ENCODE peak calls at places on chromosomes 5 and 9, in four cellular contexts. A is HepG2, F is GM12878, T is K562. I is an unnamed sample.

GRCh38 chr9:129383005-129383414 is 204.9 kb upstream of the IER5L start:
- DNase-seq in A (no peak), F (no peak), T (no peak), I (no peak)

GRCh38 chr9:91197232-91198181 is 164.2 kb downstream of the AUH start:
- DNase-seq in T (peak; percentile 80), A (peak; percentile 99), F (no peak), I (peak; percentile 98)

GRCh38 chr5:127602896-127603470 is 45.9 kb upstream of the CTXN3 start:
- DNase-seq in T (no peak), A (no peak), F (no peak), I (no peak)

GRCh38 chr5:74394543-74394923 is 246.0 kb downstream of the ENC1 start:
- DNase-seq in A (peak; percentile 20), F (no peak), T (no peak), I (no peak)

GRCh38 chr5:73692166-73692640 is 66.2 kb downstream of the ARHGEF28 start:
- DNase-seq in F (no peak), T (no peak), A (no peak), I (peak; percentile 36)

GRCh38 chr5:151251001-151251551 is 1.9 kb upstream of the GM2A start:
- DNase-seq in T (peak; percentile 40), F (peak; percentile 49), A (peak; percentile 93), I (no peak)

GRCh38 chr9:91024841-91025240 is 223.2 kb downstream of the SYK start:
- DNase-seq in T (no peak), A (no peak), F (no peak), I (no peak)

GRCh38 chr5:72523960-72524582 is 16.9 kb upstream of the ZNF366 start:
- DNase-seq in F (peak; percentile 52), T (peak; percentile 75), A (peak; percentile 25), I (peak; percentile 83)

GRCh38 chr9:33464045-33464636 is 9.6 kb downstream of the NOL6 start:
- DNase-seq in A (no peak), F (no peak), T (no peak), I (no peak)

GRCh38 chr5:127824126-127824525 is 120.9 kb downstream of the CCDC192 start:
- DNase-seq in F (no peak), T (no peak), A (no peak), I (no peak)

GRCh38 chr9:127370651-127371648 is 26.0 kb upstream of the SLC2A8 start:
- DNase-seq in A (no peak), T (no peak), F (no peak), I (no peak)

GRCh38 chr5:14332038-14332631 is 189.0 kb downstream of the TRIO start:
- DNase-seq in T (no peak), F (no peak), A (no peak), I (no peak)

GRCh38 chr5:98936948-98937715 is 8.3 kb upstream of the CHD1 start:
- DNase-seq in F (no peak), A (no peak), T (no peak), I (no peak)

GRCh38 chr9:117187498-117187897 is 227.4 kb downstream of the ASTN2 start:
- DNase-seq in T (no peak), A (no peak), F (no peak), I (no peak)

GRCh38 chr9:35035851-35036701 is 36.3 kb downstream of the VCP start:
- DNase-seq in T (no peak), A (no peak), F (no peak), I (no peak)

GRCh38 chr9:4575997-4576396 is 85.7 kb downstream of the SLC1A1 start:
- DNase-seq in F (no peak), T (no peak), A (no peak), I (no peak)

GRCh38 chr5:179143446-179143845 is 83.3 kb downstream of the ZNF354C start:
- DNase-seq in F (no peak), A (peak; percentile 32), T (peak; percentile 34), I (no peak)

GRCh38 chr9:136018257-136019031 is 57.3 kb upstream of the UBAC1 start:
- DNase-seq in A (no peak), T (no peak), F (no peak), I (no peak)

GRCh38 chr5:161546463-161547301 is at the start of gene GABRB2:
- DNase-seq in T (peak; percentile 16), F (peak; percentile 24), A (peak; percentile 16), I (no peak)

GRCh38 chr9:135216236-135216635 is 128.8 kb downstream of the OLFM1 start:
- DNase-seq in T (no peak), F (no peak), A (no peak), I (no peak)

GRCh38 chr9:112061152-112061740 is 113.9 kb downstream of the SUSD1 start:
- DNase-seq in A (peak; percentile 56), F (peak; percentile 75), T (peak; percentile 82), I (peak; percentile 81)

GRCh38 chr5:172740483-172741205 is 30.4 kb downstream of the DUSP1 start:
- DNase-seq in F (no peak), T (no peak), A (no peak), I (peak; percentile 80)

GRCh38 chr9:136997830-136998234 is 1.5 kb upstream of the CLIC3 start:
- DNase-seq in T (no peak), A (no peak), F (no peak), I (no peak)

GRCh38 chr5:137778772-137779564 is 24.8 kb upstream of the HNRNPA0 start:
- DNase-seq in T (peak; percentile 65), F (no peak), A (peak; percentile 27), I (peak; percentile 64)

GRCh38 chr5:143259254-143259605 is 144.3 kb downstream of the NR3C1 start:
- DNase-seq in A (no peak), F (no peak), T (no peak), I (no peak)

GRCh38 chr5:61397238-61397637 is 65.2 kb downstream of the ZSWIM6 start:
- DNase-seq in A (no peak), F (no peak), T (no peak), I (no peak)

GRCh38 chr9:93930070-93930469 is 25.1 kb downstream of the BARX1 start:
- DNase-seq in A (no peak), T (no peak), F (no peak), I (no peak)

GRCh38 chr5:96324708-96325107 is 108.3 kb downstream of the PCSK1 start:
- DNase-seq in A (peak; percentile 22), F (no peak), T (no peak), I (peak; percentile 63)

GRCh38 chr5:108788142-108788541 is 40.4 kb downstream of the FER start:
- DNase-seq in A (no peak), T (no peak), F (no peak), I (no peak)

GRCh38 chr5:131545856-131546255 is 89.2 kb downstream of the RAPGEF6 start:
- DNase-seq in F (no peak), A (no peak), T (no peak), I (peak; percentile 7)

GRCh38 chr5:17118631-17119030 is 98.8 kb upstream of the BASP1 start:
- DNase-seq in T (peak; percentile 67), F (no peak), A (peak; percentile 16), I (peak; percentile 96)
- TF ChIP-seq MYC in T (no peak), F (no peak), A (no peak), I (no peak)

DNA sequence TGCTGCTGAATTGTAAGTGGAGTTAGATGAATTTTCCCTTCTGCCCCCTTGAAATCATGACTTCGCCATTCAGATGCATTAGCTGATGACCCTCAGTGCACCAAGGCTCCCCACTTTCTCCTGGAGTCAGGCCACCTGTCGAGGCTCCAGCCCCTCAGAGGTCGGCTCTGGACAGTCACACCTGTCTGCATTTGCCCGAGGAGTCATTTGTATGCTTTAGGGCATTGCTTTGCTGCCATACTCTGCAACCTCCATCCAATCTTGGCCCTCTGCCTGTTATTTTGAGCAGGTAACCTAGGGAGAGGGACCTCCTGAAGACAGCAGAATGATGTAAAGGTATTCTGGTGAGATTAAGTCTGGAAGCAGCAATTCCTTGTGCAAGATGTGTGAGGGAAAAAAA is 144.8 kb downstream of the MACROH2A1 start:
- DNase-seq in A (no peak), F (no peak), T (no peak), I (no peak)
- TF ChIP-seq RFX5 in A (no peak), F (no peak), T (no peak), I (no peak)

GRCh38 chr9:3296536-3296935 is 229.3 kb downstream of the RFX3 start:
- DNase-seq in A (no peak), T (no peak), F (no peak), I (no peak)
- TF ChIP-seq MYC in A (no peak), T (no peak), F (no peak), I (no peak)

GRCh38 chr9:70097187-70097586 is 53.5 kb downstream of the MAMDC2 start:
- DNase-seq in T (no peak), F (no peak), A (no peak), I (no peak)
- TF ChIP-seq RFX5 in T (no peak), F (no peak), A (no peak), I (no peak)